ENCODE peak calls at places on chromosomes 3 and 15, in nine cellular contexts. L is astrocyte of the cerebellum, T is sigmoid colon, H is head of caudate nucleus, C is GM04504, Q is NCI-H446, E is cardiac fibroblast, U is pulmonary artery endothelial cell, G is neural crest cell. X is an unnamed sample.

GRCh38 chr15:77083381-77084160 is 12.7 kb upstream of the TSPAN3 start:
- DNase-seq in L (no peak), T (peak; percentile 82), H (peak; percentile 87), C (no peak), Q (peak; percentile 45), E (peak; percentile 67), U (no peak), G (peak; percentile 42), X (no peak)

GRCh38 chr3:56468184-56469106 is at the start of gene ERC2:
- DNase-seq in L (no peak), T (no peak), H (peak; percentile 71), C (peak; percentile 2), Q (peak; percentile 45), E (peak; percentile 31), U (no peak), G (peak; percentile 78), X (no peak)

GRCh38 chr3:113485161-113485609 is 29.8 kb downstream of the SPICE1 start:
- DNase-seq in L (no peak), T (no peak), H (no peak), C (no peak), Q (no peak), E (no peak), U (no peak), G (no peak), X (peak; percentile 16)

GRCh38 chr3:147653309-147653923 is 244.3 kb downstream of the ZIC1 start:
- DNase-seq in L (no peak), T (no peak), H (no peak), C (no peak), Q (no peak), E (no peak), U (no peak), G (no peak), X (no peak)

GRCh38 chr3:94417963-94418455 is 355.1 kb downstream of the NSUN3 start:
- DNase-seq in L (no peak), T (no peak), H (no peak), C (no peak), Q (no peak), E (no peak), U (no peak), G (no peak), X (no peak)

GRCh38 chr3:189303584-189303983 is 131.8 kb downstream of the TPRG1 start:
- DNase-seq in L (no peak), T (no peak), H (no peak), C (no peak), Q (no peak), E (no peak), U (no peak), G (no peak), X (no peak)

GRCh38 chr15:57158589-57158988 is 217.7 kb upstream of the CGNL1 start:
- DNase-seq in L (no peak), T (no peak), H (peak; percentile 61), C (no peak), Q (peak; percentile 89), E (peak; percentile 59), U (peak; percentile 35), G (no peak), X (no peak)

GRCh38 chr3:8490079-8490552 is 11.5 kb upstream of the LMCD1 start:
- DNase-seq in L (peak; percentile 82), T (no peak), H (no peak), C (peak; percentile 98), Q (no peak), E (peak; percentile 84), U (no peak), G (no peak), X (no peak)

GRCh38 chr3:159486580-159486979 is 502.1 kb upstream of the IL12A start:
- DNase-seq in L (no peak), T (no peak), H (no peak), C (no peak), Q (no peak), E (peak; percentile 4), U (no peak), G (no peak), X (no peak)

GRCh38 chr3:151630938-151631417 is 102.7 kb upstream of the AADACL2 start:
- DNase-seq in L (no peak), T (no peak), H (no peak), C (no peak), Q (no peak), E (peak; percentile 89), U (no peak), G (no peak), X (no peak)

GRCh38 chr3:191356586-191357439 is 26.5 kb upstream of the UTS2B start:
- DNase-seq in L (peak; percentile 64), T (no peak), H (no peak), C (peak; percentile 35), Q (no peak), E (peak; percentile 73), U (no peak), G (no peak), X (no peak)

GRCh38 chr3:188796122-188796631 is 375.6 kb upstream of the TPRG1 start:
- DNase-seq in L (peak; percentile 86), T (no peak), H (peak; percentile 28), C (peak; percentile 88), Q (no peak), E (peak; percentile 92), U (peak; percentile 20), G (no peak), X (peak; percentile 22)

GRCh38 chr15:50854594-50855490 is 53.6 kb upstream of the AP4E1 start:
- DNase-seq in L (no peak), T (no peak), H (no peak), C (no peak), Q (no peak), E (no peak), U (no peak), G (no peak), X (no peak)

GRCh38 chr3:192494176-192494575 is 233.2 kb downstream of the FGF12 start:
- DNase-seq in L (no peak), T (no peak), H (no peak), C (no peak), Q (no peak), E (peak; percentile 21), U (peak; percentile 78), G (no peak), X (no peak)

GRCh38 chr3:46926039-46926438 is 48.5 kb downstream of the PTH1R start:
- DNase-seq in L (peak; percentile 9), T (peak; percentile 61), H (no peak), C (no peak), Q (no peak), E (peak; percentile 59), U (no peak), G (no peak), X (no peak)

GRCh38 chr3:18556001-18556408 is 130.9 kb upstream of the SATB1 start:
- DNase-seq in L (no peak), T (no peak), H (no peak), C (no peak), Q (no peak), E (no peak), U (no peak), G (no peak), X (no peak)

GRCh38 chr3:157608006-157608405 is 104.8 kb upstream of the VEPH1 start:
- DNase-seq in L (no peak), T (no peak), H (no peak), C (no peak), Q (no peak), E (no peak), U (no peak), G (no peak), X (no peak)

GRCh38 chr3:120039642-120040610 is 54.3 kb downstream of the GSK3B start:
- DNase-seq in L (no peak), T (no peak), H (peak; percentile 13), C (no peak), Q (no peak), E (peak; percentile 8), U (no peak), G (no peak), X (no peak)

GRCh38 chr3:195086341-195086740 is 184.6 kb downstream of the XXYLT1 start:
- DNase-seq in L (no peak), T (no peak), H (no peak), C (no peak), Q (no peak), E (no peak), U (no peak), G (no peak), X (no peak)

GRCh38 chr15:55694652-55695150 is 48.3 kb downstream of the PRTG start:
- DNase-seq in L (peak; percentile 39), T (no peak), H (no peak), C (no peak), Q (no peak), E (no peak), U (no peak), G (no peak), X (no peak)

GRCh38 chr3:112101946-112102345 is 15.8 kb downstream of the C3orf52 start:
- DNase-seq in L (peak; percentile 28), T (no peak), H (no peak), C (no peak), Q (no peak), E (peak; percentile 14), U (peak; percentile 26), G (no peak), X (no peak)

GRCh38 chr3:138389841-138390581 is 41.6 kb downstream of the MRAS start:
- DNase-seq in L (peak; percentile 76), T (no peak), H (peak; percentile 63), C (peak; percentile 84), Q (peak; percentile 6), E (peak; percentile 91), U (no peak), G (no peak), X (no peak)

GRCh38 chr15:71201471-71201870 is 86.2 kb downstream of the THSD4 start:
- DNase-seq in L (no peak), T (no peak), H (no peak), C (no peak), Q (peak; percentile 35), E (no peak), U (no peak), G (no peak), X (no peak)

GRCh38 chr3:60610441-60611112 is 640.7 kb downstream of the FHIT start:
- DNase-seq in L (peak; percentile 72), T (peak; percentile 81), H (no peak), C (peak; percentile 65), Q (peak; percentile 67), E (peak; percentile 68), U (no peak), G (no peak), X (no peak)

GRCh38 chr3:26279091-26279490 is 343.5 kb upstream of the LRRC3B start:
- DNase-seq in L (no peak), T (no peak), H (no peak), C (no peak), Q (no peak), E (no peak), U (no peak), G (no peak), X (no peak)

GRCh38 chr3:100254168-100254777 is 6.5 kb upstream of the TBC1D23 start:
- DNase-seq in L (peak; percentile 62), T (peak; percentile 82), H (peak; percentile 46), C (no peak), Q (peak; percentile 81), E (peak; percentile 88), U (peak; percentile 41), G (peak; percentile 55), X (no peak)

GRCh38 chr15:28456476-28457395 is 76.0 kb downstream of the GOLGA8G start:
- DNase-seq in L (no peak), T (peak; percentile 69), H (no peak), C (no peak), Q (no peak), E (no peak), U (no peak), G (no peak), X (no peak)

GRCh38 chr3:118541791-118542190 is 492.9 kb downstream of the IGSF11 start:
- DNase-seq in L (no peak), T (no peak), H (no peak), C (no peak), Q (no peak), E (no peak), U (no peak), G (no peak), X (no peak)

GRCh38 chr3:140160553-140160952 is 225.6 kb downstream of the CLSTN2 start:
- DNase-seq in L (no peak), T (no peak), H (no peak), C (no peak), Q (no peak), E (no peak), U (no peak), G (no peak), X (no peak)

GRCh38 chr3:140910860-140911259 is 30.8 kb upstream of the SLC25A36 start:
- DNase-seq in L (no peak), T (no peak), H (peak; percentile 45), C (no peak), Q (peak; percentile 30), E (peak; percentile 18), U (no peak), G (no peak), X (no peak)

GRCh38 chr15:67067930-67068542 is 2.6 kb downstream of the SMAD3 start:
- DNase-seq in L (no peak), T (no peak), H (no peak), C (no peak), Q (no peak), E (peak; percentile 44), U (no peak), G (no peak), X (no peak)

X was measured in brain pericyte.